ENCODE peak calls at places on chromosomes 12 and 14, in ten cellular contexts. E, R, V, C, O, K, A, S, Y and Q are unnamed samples.

GRCh38 chr14:43135877-43136411 is 1371.1 kb downstream of the FSCB start:
- DNase-seq in E (no peak), R (no peak), V (no peak), C (no peak), O (no peak), K (no peak), A (no peak), S (no peak), Y (no peak), Q (no peak)

GRCh38 chr14:47919994-47920393 is 244.6 kb upstream of the MDGA2 start:
- DNase-seq in E (no peak), R (no peak), V (no peak), C (no peak), O (no peak), K (no peak), A (no peak), S (no peak), Y (no peak), Q (no peak)

GRCh38 chr12:100799770-100800169 is 5.2 kb downstream of the ANO4 start:
- DNase-seq in E (peak; percentile 13), R (peak; percentile 83), V (no peak), C (no peak), O (no peak), K (no peak), A (no peak), S (peak; percentile 49), Y (no peak), Q (no peak)

GRCh38 chr14:24734917-24735500 is 101.0 kb upstream of the GZMB start:
- DNase-seq in E (peak; percentile 38), R (peak; percentile 93), V (peak; percentile 32), C (peak; percentile 78), O (peak; percentile 82), K (no peak), A (no peak), S (peak; percentile 32), Y (peak; percentile 77), Q (no peak)

GRCh38 chr12:66627270-66627987 is 51.4 kb downstream of the GRIP1 start:
- DNase-seq in E (no peak), R (no peak), V (no peak), C (peak; percentile 40), O (no peak), K (no peak), A (no peak), S (no peak), Y (no peak), Q (no peak)

GRCh38 chr12:131943389-131943788 is 6.4 kb upstream of the EP400 start:
- DNase-seq in E (no peak), R (no peak), V (no peak), C (no peak), O (no peak), K (no peak), A (no peak), S (no peak), Y (no peak), Q (no peak)

GRCh38 chr12:52674416-52674775 is 5.8 kb downstream of the KRT1 start:
- DNase-seq in E (no peak), R (no peak), V (no peak), C (no peak), O (no peak), K (no peak), A (no peak), S (no peak), Y (no peak), Q (no peak)

GRCh38 chr14:25231006-25231405 is 181.1 kb upstream of the STXBP6 start:
- DNase-seq in E (no peak), R (peak; percentile 63), V (no peak), C (no peak), O (no peak), K (no peak), A (no peak), S (no peak), Y (peak; percentile 72), Q (no peak)

GRCh38 chr14:43934102-43934501 is 573.0 kb downstream of the FSCB start:
- DNase-seq in E (no peak), R (no peak), V (no peak), C (no peak), O (no peak), K (no peak), A (no peak), S (no peak), Y (no peak), Q (no peak)

GRCh38 chr12:124509676-124510300 is 57.6 kb downstream of the NCOR2 start:
- DNase-seq in E (peak; percentile 63), R (peak; percentile 86), V (no peak), C (no peak), O (peak; percentile 71), K (no peak), A (no peak), S (no peak), Y (no peak), Q (no peak)

GRCh38 chr14:30191639-30192279 is 264.1 kb upstream of the PRKD1 start:
- DNase-seq in E (no peak), R (no peak), V (no peak), C (no peak), O (no peak), K (no peak), A (no peak), S (no peak), Y (no peak), Q (no peak)

GRCh38 chr12:20653871-20654270 is 41.3 kb upstream of the SLCO1C1 start:
- DNase-seq in E (no peak), R (no peak), V (no peak), C (no peak), O (no peak), K (no peak), A (no peak), S (no peak), Y (no peak), Q (no peak)

GRCh38 chr12:53057816-53058500 is 8.1 kb downstream of the TNS2 start:
- DNase-seq in E (no peak), R (no peak), V (no peak), C (no peak), O (no peak), K (no peak), A (no peak), S (no peak), Y (no peak), Q (no peak)

GRCh38 chr12:4939418-4940023 is 29.8 kb downstream of the KCNA1 start:
- DNase-seq in E (no peak), R (no peak), V (no peak), C (peak; percentile 64), O (peak; percentile 16), K (no peak), A (no peak), S (peak; percentile 14), Y (peak; percentile 61), Q (no peak)

GRCh38 chr12:123150804-123151678 is at the start of gene PITPNM2:
- DNase-seq in E (peak; percentile 46), R (no peak), V (peak; percentile 90), C (peak; percentile 92), O (peak; percentile 45), K (peak; percentile 24), A (peak; percentile 49), S (peak; percentile 91), Y (no peak), Q (peak; percentile 66)

GRCh38 chr14:85342858-85343607 is 186.9 kb upstream of the FLRT2 start:
- DNase-seq in E (no peak), R (no peak), V (no peak), C (no peak), O (no peak), K (no peak), A (no peak), S (no peak), Y (no peak), Q (no peak)

GRCh38 chr12:106308611-106309010 is 6.1 kb downstream of the TCP11L2 start:
- DNase-seq in E (no peak), R (no peak), V (no peak), C (peak; percentile 46), O (no peak), K (no peak), A (no peak), S (no peak), Y (no peak), Q (no peak)

GRCh38 chr14:63130531-63130930 is 73.7 kb upstream of the RHOJ start:
- DNase-seq in E (no peak), R (no peak), V (no peak), C (no peak), O (no peak), K (no peak), A (no peak), S (no peak), Y (no peak), Q (no peak)

GRCh38 chr14:69999246-69999645 is 120.0 kb downstream of the SMOC1 start:
- DNase-seq in E (no peak), R (no peak), V (no peak), C (no peak), O (no peak), K (no peak), A (no peak), S (peak; percentile 59), Y (no peak), Q (no peak)

GRCh38 chr12:63821781-63822251 is 22.7 kb upstream of the SRGAP1 start:
- DNase-seq in E (no peak), R (no peak), V (no peak), C (no peak), O (no peak), K (no peak), A (no peak), S (peak; percentile 16), Y (no peak), Q (no peak)

GRCh38 chr14:43692706-43693105 is 814.4 kb downstream of the FSCB start:
- DNase-seq in E (no peak), R (no peak), V (no peak), C (no peak), O (no peak), K (no peak), A (no peak), S (no peak), Y (no peak), Q (no peak)

GRCh38 chr14:105908481-105908911 is 382.1 kb downstream of the TMEM121 start:
- DNase-seq in E (no peak), R (no peak), V (peak; percentile 56), C (no peak), O (no peak), K (no peak), A (no peak), S (no peak), Y (no peak), Q (no peak)

GRCh38 chr12:118850244-118850825 is 131.0 kb upstream of the SRRM4 start:
- DNase-seq in E (no peak), R (no peak), V (peak; percentile 35), C (peak; percentile 68), O (peak; percentile 73), K (no peak), A (no peak), S (no peak), Y (no peak), Q (no peak)

GRCh38 chr14:101635238-101636080 is 74.2 kb downstream of the DIO3 start:
- DNase-seq in E (no peak), R (no peak), V (no peak), C (no peak), O (no peak), K (no peak), A (no peak), S (no peak), Y (no peak), Q (no peak)

GRCh38 chr12:111807232-111807631 is 34.8 kb upstream of the MAPKAPK5 start:
- DNase-seq in E (no peak), R (no peak), V (no peak), C (no peak), O (no peak), K (no peak), A (no peak), S (no peak), Y (no peak), Q (no peak)

GRCh38 chr14:42078345-42078744 is 471.7 kb downstream of the LRFN5 start:
- DNase-seq in E (no peak), R (no peak), V (no peak), C (no peak), O (no peak), K (no peak), A (no peak), S (no peak), Y (no peak), Q (no peak)

GRCh38 chr14:55514819-55515470 is 65.1 kb upstream of the KTN1 start:
- DNase-seq in E (no peak), R (peak; percentile 12), V (no peak), C (no peak), O (no peak), K (no peak), A (no peak), S (no peak), Y (no peak), Q (no peak)

GRCh38 chr12:121344506-121344905 is 7.7 kb downstream of the ANAPC5 start:
- DNase-seq in E (no peak), R (no peak), V (no peak), C (no peak), O (no peak), K (no peak), A (no peak), S (no peak), Y (no peak), Q (no peak)